ENCODE peak calls at places on chromosomes 2 and 18, in seven cellular contexts. Z, E, Q, M, C, R and H are unnamed samples.

GRCh38 chr18:26482567-26482966 is 65.8 kb downstream of the KCTD1 start:
- DNase-seq in R (no peak), E (no peak), Z (no peak), Q (no peak), C (no peak), M (no peak), H (no peak)

GRCh38 chr18:37483221-37483971 is 82.2 kb downstream of the CELF4 start:
- DNase-seq in E (no peak), M (peak; percentile 27), C (no peak), Z (no peak), Q (peak; percentile 9), R (no peak), H (no peak)

GRCh38 chr18:5142859-5143258 is 54.2 kb downstream of the AKAIN1 start:
- DNase-seq in Z (no peak), Q (no peak), R (no peak), C (no peak), M (no peak), E (no peak), H (no peak)

GRCh38 chr18:59549797-59550516 is 147.3 kb downstream of the CCBE1 start:
- DNase-seq in M (no peak), Z (no peak), E (no peak), C (no peak), Q (no peak), R (no peak), H (no peak)

GRCh38 chr2:233063976-233064411 is 3.9 kb downstream of the INPP5D start:
- DNase-seq in C (no peak), E (peak; percentile 84), R (no peak), Q (no peak), Z (no peak), M (no peak), H (no peak)

GRCh38 chr2:16665746-16666452 is at the start of gene CYRIA:
- DNase-seq in M (peak; percentile 36), C (peak; percentile 72), Q (peak; percentile 38), E (peak; percentile 95), Z (no peak), R (no peak), H (no peak)

GRCh38 chr2:54103454-54104314 is 11.7 kb upstream of the ACYP2 start:
- DNase-seq in Z (no peak), C (no peak), M (peak; percentile 91), R (no peak), E (peak; percentile 87), Q (peak; percentile 87), H (no peak)

GRCh38 chr2:230602562-230603230 is 109.9 kb upstream of the CAB39 start:
- DNase-seq in R (no peak), E (peak; percentile 91), C (no peak), Z (no peak), Q (no peak), M (no peak), H (no peak)

GRCh38 chr18:34225218-34225553 is 473 bp upstream of the NOL4 start:
- DNase-seq in E (no peak), R (no peak), Q (no peak), M (no peak), Z (no peak), C (no peak), H (no peak)

DNA sequence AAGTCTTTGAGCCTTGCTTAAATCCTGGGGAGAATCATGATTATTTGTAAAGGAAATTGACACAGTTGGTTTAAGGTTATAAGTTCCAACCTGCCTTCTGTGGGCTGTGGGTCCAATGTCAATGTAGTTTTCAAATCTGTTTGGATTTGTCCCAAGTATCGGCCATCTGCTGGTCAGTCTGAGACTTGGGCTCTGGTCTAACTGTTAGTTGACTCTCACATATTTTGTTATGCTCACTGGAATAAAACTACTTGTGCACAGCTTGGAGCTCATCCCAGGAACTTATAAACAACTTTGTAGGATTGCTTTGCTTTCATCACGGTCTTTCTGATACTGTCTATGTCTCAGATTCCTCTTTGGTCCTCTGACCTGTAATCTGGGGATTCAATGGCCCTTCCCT is 1026.2 kb upstream of the ZEB2 start:
- DNase-seq in R (no peak), Z (no peak), M (peak; percentile 5), Q (peak; percentile 36), C (no peak), E (no peak), H (no peak)
- TF ChIP-seq CTCF in R (no peak), Z (no peak), M (no peak), Q (peak; percentile 21), C (no peak), E (no peak), H (no peak)

GRCh38 chr2:32718752-32719151 is 90.9 kb downstream of the TTC27 start:
- DNase-seq in Q (no peak), Z (no peak), E (no peak), M (no peak), C (no peak), R (no peak), H (no peak)

GRCh38 chr2:32721376-32721775 is 93.5 kb downstream of the TTC27 start:
- DNase-seq in Z (no peak), R (no peak), M (no peak), E (no peak), C (no peak), Q (no peak), H (no peak)

GRCh38 chr2:32727157-32727556 is 99.3 kb downstream of the TTC27 start:
- DNase-seq in M (no peak), R (no peak), E (no peak), Q (no peak), C (no peak), Z (no peak), H (no peak)

GRCh38 chr2:32719933-32720716 is 92.3 kb downstream of the TTC27 start:
- DNase-seq in C (no peak), E (no peak), M (no peak), Z (no peak), Q (peak; percentile 22), R (no peak), H (no peak)

GRCh38 chr2:32723467-32724079 is 95.7 kb downstream of the TTC27 start:
- DNase-seq in E (no peak), M (no peak), Q (no peak), Z (no peak), C (no peak), R (no peak), H (no peak)
- H3K4me3 ChIP-seq in E (no peak overlapping the region), M (no peak overlapping the region), Q (no peak overlapping the region), Z (no peak overlapping the region), C (no peak overlapping the region), R (no peak overlapping the region), H (no peak overlapping the region)

GRCh38 chr18:25449046-25449445 is 97.1 kb upstream of the ZNF521 start:
- DNase-seq in Z (no peak), E (no peak), M (no peak), Q (no peak), C (no peak), R (no peak), H (no peak)

GRCh38 chr18:25445430-25445829 is 93.5 kb upstream of the ZNF521 start:
- DNase-seq in C (no peak), E (no peak), R (no peak), Q (no peak), Z (no peak), M (no peak), H (no peak)

GRCh38 chr18:25451077-25451658 is 99.2 kb upstream of the ZNF521 start:
- DNase-seq in Z (no peak), C (no peak), M (no peak), R (no peak), Q (no peak), E (no peak), H (no peak)

DNA sequence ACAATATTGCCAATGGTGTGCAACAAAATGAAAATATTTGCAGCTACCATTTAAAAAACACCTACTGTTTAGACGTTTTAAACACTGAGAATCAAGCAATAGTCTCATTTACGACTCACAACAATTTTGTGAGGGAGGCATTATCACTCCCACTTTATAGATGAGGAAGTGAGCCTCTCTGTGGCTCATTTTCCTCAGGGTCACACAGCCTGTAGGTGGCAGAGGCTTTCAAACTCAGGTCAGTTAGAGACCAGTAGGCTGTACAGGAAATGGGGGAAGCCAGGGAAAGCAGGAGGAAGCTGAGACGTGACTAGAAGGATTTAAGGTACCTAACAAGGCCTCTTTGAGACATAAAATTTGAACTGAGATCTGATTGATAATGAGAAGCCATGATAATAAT is 95.0 kb upstream of the ZNF521 start:
- DNase-seq in E (no peak), M (no peak), Z (no peak), C (no peak), Q (no peak), R (no peak), H (no peak)
- TF ChIP-seq CTCF in E (no peak), M (no peak), Z (no peak), C (no peak), Q (no peak), R (no peak), H (no peak)

DNA sequence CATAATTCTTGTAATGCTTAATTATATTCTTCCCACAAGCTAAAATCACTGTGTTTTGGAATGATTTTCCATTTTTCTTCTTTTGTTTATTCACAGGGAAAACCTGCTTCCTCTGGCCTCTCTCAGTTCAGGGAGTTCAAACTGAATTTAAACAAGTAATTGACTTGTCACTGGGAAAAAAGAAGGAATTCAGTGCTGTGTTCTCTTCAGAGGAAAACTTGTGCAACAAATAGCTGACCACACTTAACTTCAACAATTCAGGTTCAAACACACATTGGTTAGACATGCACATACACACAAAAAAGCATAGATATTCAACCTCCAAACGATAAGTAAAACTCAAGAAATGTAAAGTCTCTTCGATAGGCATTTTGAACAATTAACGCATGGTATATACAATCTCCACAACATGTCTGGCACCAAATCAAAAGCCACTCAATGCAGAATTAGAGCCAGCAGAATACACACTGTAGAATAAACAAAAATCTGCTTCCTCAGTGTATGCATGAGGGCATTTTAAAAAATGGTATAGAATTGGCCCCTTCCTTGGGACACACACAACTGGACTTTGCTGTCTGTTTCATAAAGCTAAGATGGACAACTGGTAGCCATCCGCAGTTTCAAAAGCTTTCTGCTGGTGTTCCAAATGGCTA is 269.0 kb downstream of the TCF4 start:
- DNase-seq in C (no peak), E (no peak), Z (no peak), M (no peak), Q (peak; percentile 76), R (no peak), H (no peak)
- H3K4me3 ChIP-seq in C (no peak overlapping the region), E (peak overlapping the region; percentile 83), Z (no peak overlapping the region), M (no peak overlapping the region), Q (peak overlapping the region; percentile 58), R (peak overlapping the region; percentile 68), H (peak overlapping the region; percentile 37)

GRCh38 chr2:241701405-241702154 is at the start of gene ING5:
- DNase-seq in Q (peak; percentile 90), C (peak; percentile 99), M (peak; percentile 90), E (peak; percentile 98), R (peak; percentile 97), Z (peak; percentile 94), H (peak; percentile 9)

GRCh38 chr2:241702155-241702404 is 241 bp downstream of the ING5 start:
- DNase-seq in R (no peak), M (no peak), E (no peak), Q (no peak), Z (no peak), C (no peak), H (no peak)

GRCh38 chr2:241703128-241703604 is 1.3 kb downstream of the ING5 start:
- DNase-seq in Z (no peak), E (no peak), Q (peak; percentile 23), C (no peak), M (no peak), R (no peak), H (no peak)

GRCh38 chr2:241702405-241703127 is 727 bp downstream of the ING5 start:
- DNase-seq in M (peak; percentile 81), R (peak; percentile 70), Z (peak; percentile 60), E (peak; percentile 97), C (peak; percentile 96), Q (peak; percentile 82), H (no peak)

DNA sequence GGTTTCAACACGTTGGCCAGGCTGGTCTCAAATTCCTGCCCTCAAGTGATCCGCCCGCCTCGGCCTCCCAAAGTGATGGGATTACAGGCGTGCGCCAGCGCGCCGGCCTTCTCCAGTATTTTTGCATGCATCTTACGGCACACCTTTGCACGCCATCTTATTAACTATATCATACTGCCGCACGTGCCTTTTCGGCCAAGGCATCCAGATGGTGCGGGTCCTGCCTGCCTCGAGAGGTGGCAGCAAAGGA is 759 bp upstream of the ING5 start:
- DNase-seq in C (no peak), Q (peak; percentile 66), M (no peak), R (no peak), Z (peak; percentile 72), E (no peak), H (peak; percentile 9)
- TF ChIP-seq CTCF in C (peak; percentile 22), Q (peak; percentile 39), M (peak; percentile 64), R (peak; percentile 55), Z (no peak), E (peak; percentile 73), H (peak; percentile 66)